ENCODE peak calls at places on chromosomes 16 and 17, in six cellular contexts. One of them, this sample, is unnamed.

GRCh38 chr17:58193641-58194259 is 1.2 kb downstream of the EPX start:
- DNase-seq in left ventricle myocardium superior: no peak
- DNase-seq in RPMI8226: peak
- DNase-seq in AG09309: no peak
- DNase-seq in globus pallidus: no peak
- DNase-seq in activated CD4-positive, alpha-beta T cell treated with anti-CD3 and anti-CD28 coated beads for 24 hours: no peak
- DNase-seq in this sample: no peak

GRCh38 chr17:28576758-28577465 is at the start of gene ALDOC:
- DNase-seq in left ventricle myocardium superior: peak
- DNase-seq in AG09309: peak
- DNase-seq in activated CD4-positive, alpha-beta T cell treated with anti-CD3 and anti-CD28 coated beads for 24 hours: peak
- DNase-seq in globus pallidus: peak
- DNase-seq in RPMI8226: peak
- DNase-seq in this sample: peak

GRCh38 chr16:84177740-84178070 is 9.2 kb downstream of the TAF1C start:
- DNase-seq in activated CD4-positive, alpha-beta T cell treated with anti-CD3 and anti-CD28 coated beads for 24 hours: no peak
- DNase-seq in left ventricle myocardium superior: no peak
- DNase-seq in AG09309: peak
- DNase-seq in RPMI8226: no peak
- DNase-seq in globus pallidus: no peak
- DNase-seq in this sample: no peak

GRCh38 chr17:57612202-57613071 is 132.7 kb downstream of the CCDC182 start:
- DNase-seq in activated CD4-positive, alpha-beta T cell treated with anti-CD3 and anti-CD28 coated beads for 24 hours: no peak
- DNase-seq in RPMI8226: no peak
- DNase-seq in left ventricle myocardium superior: no peak
- DNase-seq in globus pallidus: no peak
- DNase-seq in AG09309: no peak
- DNase-seq in this sample: no peak

GRCh38 chr16:29808219-29808900 is 2.0 kb downstream of the MAZ start:
- DNase-seq in activated CD4-positive, alpha-beta T cell treated with anti-CD3 and anti-CD28 coated beads for 24 hours: no peak
- DNase-seq in globus pallidus: no peak
- DNase-seq in left ventricle myocardium superior: peak
- DNase-seq in AG09309: no peak
- DNase-seq in RPMI8226: peak
- DNase-seq in this sample: no peak

GRCh38 chr17:41915566-41915965 is 3.2 kb downstream of the ACLY start:
- DNase-seq in RPMI8226: no peak
- DNase-seq in left ventricle myocardium superior: no peak
- DNase-seq in activated CD4-positive, alpha-beta T cell treated with anti-CD3 and anti-CD28 coated beads for 24 hours: no peak
- DNase-seq in AG09309: no peak
- DNase-seq in globus pallidus: no peak
- DNase-seq in this sample: no peak

GRCh38 chr17:77475012-77475976 is 334.5 kb downstream of the SEC14L1 start:
- DNase-seq in globus pallidus: no peak
- DNase-seq in AG09309: peak
- DNase-seq in left ventricle myocardium superior: peak
- DNase-seq in RPMI8226: no peak
- DNase-seq in activated CD4-positive, alpha-beta T cell treated with anti-CD3 and anti-CD28 coated beads for 24 hours: peak
- DNase-seq in this sample: no peak

GRCh38 chr17:44416558-44417289 is 27.3 kb upstream of the ITGA2B start:
- DNase-seq in RPMI8226: no peak
- DNase-seq in left ventricle myocardium superior: no peak
- DNase-seq in AG09309: no peak
- DNase-seq in activated CD4-positive, alpha-beta T cell treated with anti-CD3 and anti-CD28 coated beads for 24 hours: no peak
- DNase-seq in globus pallidus: no peak
- DNase-seq in this sample: no peak

GRCh38 chr17:83144421-83145357 is 65.3 kb downstream of the METRNL start:
- DNase-seq in RPMI8226: no peak
- DNase-seq in globus pallidus: no peak
- DNase-seq in activated CD4-positive, alpha-beta T cell treated with anti-CD3 and anti-CD28 coated beads for 24 hours: no peak
- DNase-seq in left ventricle myocardium superior: peak
- DNase-seq in AG09309: peak
- DNase-seq in this sample: no peak

GRCh38 chr17:16439303-16439791 is 24.0 kb downstream of the TRPV2 start:
- DNase-seq in AG09309: no peak
- DNase-seq in activated CD4-positive, alpha-beta T cell treated with anti-CD3 and anti-CD28 coated beads for 24 hours: no peak
- DNase-seq in globus pallidus: no peak
- DNase-seq in RPMI8226: no peak
- DNase-seq in left ventricle myocardium superior: no peak
- DNase-seq in this sample: no peak

GRCh38 chr17:66633322-66633965 is 201.5 kb upstream of the CACNG5 start:
- DNase-seq in RPMI8226: no peak
- DNase-seq in activated CD4-positive, alpha-beta T cell treated with anti-CD3 and anti-CD28 coated beads for 24 hours: peak
- DNase-seq in AG09309: peak
- DNase-seq in globus pallidus: no peak
- DNase-seq in left ventricle myocardium superior: no peak
- DNase-seq in this sample: no peak

GRCh38 chr16:50323335-50324011 is 45.3 kb downstream of the BRD7 start:
- DNase-seq in activated CD4-positive, alpha-beta T cell treated with anti-CD3 and anti-CD28 coated beads for 24 hours: no peak
- DNase-seq in RPMI8226: peak
- DNase-seq in left ventricle myocardium superior: no peak
- DNase-seq in globus pallidus: no peak
- DNase-seq in AG09309: no peak
- DNase-seq in this sample: no peak

GRCh38 chr17:75693500-75694481 is 26.7 kb downstream of the SAP30BP start:
- DNase-seq in left ventricle myocardium superior: peak
- DNase-seq in activated CD4-positive, alpha-beta T cell treated with anti-CD3 and anti-CD28 coated beads for 24 hours: no peak
- DNase-seq in AG09309: peak
- DNase-seq in globus pallidus: peak
- DNase-seq in RPMI8226: no peak
- DNase-seq in this sample: no peak